ENCODE peak calls at places on chromosomes 5 and 9, in eight cellular contexts. C is NCI-H1930; H is PC-3; Q is HCT116; U is OCI-LY7; T is transverse colon; M is CD4-positive, CD25-positive, alpha-beta regulatory T cell; K is 8988T. G is an unnamed sample.

GRCh38 chr5:120382813-120383212 is 81.3 kb upstream of the PRR16 start:
- DNase-seq in C (no peak), H (no peak), Q (no peak), U (no peak), T (no peak), M (no peak), K (no peak), G (no peak)

GRCh38 chr5:158746979-158747378 is 352.7 kb downstream of the EBF1 start:
- DNase-seq in C (no peak), H (peak), Q (no peak), U (no peak), T (no peak), M (no peak), K (no peak), G (no peak)

GRCh38 chr5:115415143-115415491 is 118.7 kb upstream of the CCDC112 start:
- DNase-seq in C (no peak), H (peak), Q (peak), U (no peak), T (peak), M (no peak), K (no peak), G (no peak)

GRCh38 chr5:75611324-75612210 is at the start of gene ANKDD1B:
- DNase-seq in C (no peak), H (peak), Q (no peak), U (no peak), T (peak), M (no peak), K (peak), G (peak)

GRCh38 chr9:137156567-137157375 is 13.1 kb downstream of the LRRC26 start:
- DNase-seq in C (no peak), H (peak), Q (no peak), U (peak), T (peak), M (peak), K (peak), G (peak)

GRCh38 chr9:9112001-9112725 is 1312.6 kb upstream of the DMAC1 start:
- DNase-seq in C (no peak), H (no peak), Q (no peak), U (no peak), T (no peak), M (no peak), K (no peak), G (no peak)

GRCh38 chr9:118575341-118576070 is 793.7 kb downstream of the BRINP1 start:
- DNase-seq in C (no peak), H (no peak), Q (no peak), U (no peak), T (no peak), M (no peak), K (no peak), G (no peak)

GRCh38 chr5:176743828-176744583 is 66.4 kb upstream of the UNC5A start:
- DNase-seq in C (no peak), H (no peak), Q (no peak), U (no peak), T (no peak), M (no peak), K (no peak), G (no peak)

GRCh38 chr5:33476992-33477391 is 36.2 kb downstream of the TARS1 start:
- DNase-seq in C (no peak), H (no peak), Q (no peak), U (no peak), T (no peak), M (no peak), K (no peak), G (no peak)

GRCh38 chr9:118522093-118523028 is 818.2 kb downstream of the TLR4 start:
- DNase-seq in C (peak), H (no peak), Q (no peak), U (peak), T (peak), M (no peak), K (no peak), G (no peak)

G was measured in activated B cell treated with CpG ODN at 0.5 μM for 24 hours.